ENCODE peak calls at places on chromosome 4, in five cellular contexts. S is AG04450, N is HEK293T, F is fibroblast of lung, Y is endothelial cell. P is an unnamed sample.

GRCh38 chr4:181372014-181372413 is 871.2 kb upstream of the TENM3 start:
- DNase-seq in S (no peak), N (no peak), F (no peak), Y (no peak), P (no peak)

GRCh38 chr4:185201983-185202962 is 1.5 kb downstream of the CFAP97 start:
- DNase-seq in S (no peak), N (no peak), F (peak; percentile 28), Y (peak; percentile 59), P (no peak)

GRCh38 chr4:48762408-48762807 is 17.7 kb downstream of the FRYL start:
- DNase-seq in S (no peak), N (no peak), F (no peak), Y (no peak), P (no peak)

GRCh38 chr4:56821394-56822263 is at the start of gene SPINK2:
- DNase-seq in S (no peak), N (peak; percentile 89), F (no peak), Y (peak; percentile 46), P (no peak)

GRCh38 chr4:88035292-88035691 is 27.9 kb downstream of the PKD2 start:
- DNase-seq in S (no peak), N (no peak), F (no peak), Y (no peak), P (no peak)

GRCh38 chr4:17265653-17266052 is 246.2 kb downstream of the QDPR start:
- DNase-seq in S (no peak), N (no peak), F (no peak), Y (no peak), P (no peak)

GRCh38 chr4:80071643-80072606 is 1.1 kb downstream of the ANTXR2 start:
- DNase-seq in S (no peak), N (peak; percentile 18), F (peak; percentile 53), Y (peak; percentile 41), P (no peak)

GRCh38 chr4:55854132-55854531 is 684 bp downstream of the EXOC1 start:
- DNase-seq in S (no peak), N (peak; percentile 11), F (no peak), Y (no peak), P (no peak)

GRCh38 chr4:74283614-74284013 is 24.7 kb upstream of the EPGN start:
- DNase-seq in S (no peak), N (no peak), F (peak; percentile 44), Y (no peak), P (peak; percentile 44)

GRCh38 chr4:88533937-88534750 is 10.6 kb upstream of the PYURF start:
- DNase-seq in S (peak; percentile 52), N (no peak), F (peak; percentile 79), Y (no peak), P (peak; percentile 74)

GRCh38 chr4:37891221-37892159 is 606 bp downstream of the TBC1D1 start:
- DNase-seq in S (no peak), N (peak; percentile 30), F (peak; percentile 38), Y (peak; percentile 11), P (no peak)

GRCh38 chr4:53830511-53830910 is 233.9 kb downstream of the CHIC2 start:
- DNase-seq in S (no peak), N (no peak), F (no peak), Y (no peak), P (no peak)

GRCh38 chr4:77044458-77045124 is 31.2 kb downstream of the CCNI start:
- DNase-seq in S (no peak), N (peak; percentile 16), F (peak; percentile 82), Y (no peak), P (no peak)

GRCh38 chr4:2248821-2249261 is 6.9 kb upstream of the HAUS3 start:
- DNase-seq in S (no peak), N (no peak), F (no peak), Y (no peak), P (no peak)

GRCh38 chr4:73669410-73670183 is 49.4 kb upstream of the RASSF6 start:
- DNase-seq in S (no peak), N (no peak), F (peak; percentile 37), Y (no peak), P (no peak)

GRCh38 chr4:16259531-16260246 is 33.4 kb upstream of the TAPT1 start:
- DNase-seq in S (no peak), N (no peak), F (peak; percentile 70), Y (no peak), P (no peak)

GRCh38 chr4:2843909-2844584 is 403 bp downstream of the ADD1 start:
- DNase-seq in S (no peak), N (no peak), F (peak; percentile 25), Y (peak; percentile 61), P (no peak)

GRCh38 chr4:60195256-60195655 is 1004.9 kb upstream of the ADGRL3 start:
- DNase-seq in S (no peak), N (no peak), F (no peak), Y (no peak), P (no peak)

GRCh38 chr4:89800012-89800516 is 36.9 kb downstream of the SNCA start:
- DNase-seq in S (no peak), N (no peak), F (peak; percentile 28), Y (no peak), P (no peak)

GRCh38 chr4:188534917-188535316 is 395.7 kb downstream of the TRIML1 start:
- DNase-seq in S (no peak), N (no peak), F (no peak), Y (no peak), P (no peak)

GRCh38 chr4:165698272-165698671 is 174.8 kb upstream of the TLL1 start:
- DNase-seq in S (no peak), N (no peak), F (no peak), Y (no peak), P (no peak)

GRCh38 chr4:31592293-31592692 is 872.1 kb downstream of the PCDH7 start:
- DNase-seq in S (no peak), N (no peak), F (no peak), Y (no peak), P (no peak)

GRCh38 chr4:52657630-52658501 is 1.2 kb downstream of the USP46 start:
- DNase-seq in S (peak; percentile 42), N (no peak), F (peak; percentile 67), Y (peak; percentile 12), P (no peak)

GRCh38 chr4:85058551-85058950 is 92.1 kb upstream of the WDFY3 start:
- DNase-seq in S (no peak), N (no peak), F (peak; percentile 10), Y (no peak), P (no peak)

GRCh38 chr4:180751009-180751408 is 1492.2 kb upstream of the TENM3 start:
- DNase-seq in S (peak; percentile 6), N (no peak), F (peak; percentile 83), Y (no peak), P (peak; percentile 7)

GRCh38 chr4:3372933-3373465 is 68.8 kb upstream of the HGFAC start:
- DNase-seq in S (no peak), N (no peak), F (no peak), Y (no peak), P (no peak)

GRCh38 chr4:157444014-157444413 is 223.5 kb downstream of the GRIA2 start:
- DNase-seq in S (no peak), N (no peak), F (no peak), Y (no peak), P (no peak)

GRCh38 chr4:169663894-169664293 is 43.5 kb downstream of the CLCN3 start:
- DNase-seq in S (no peak), N (no peak), F (no peak), Y (no peak), P (no peak)

GRCh38 chr4:16031554-16032381 is 52.1 kb downstream of the PROM1 start:
- DNase-seq in S (no peak), N (no peak), F (no peak), Y (no peak), P (no peak)

GRCh38 chr4:53015681-53016080 is 153.6 kb downstream of the RASL11B start:
- DNase-seq in S (no peak), N (peak; percentile 21), F (peak; percentile 81), Y (peak; percentile 49), P (peak; percentile 26)

GRCh38 chr4:147586637-147587036 is 30.6 kb upstream of the TMEM184C start:
- DNase-seq in S (no peak), N (no peak), F (no peak), Y (no peak), P (no peak)

GRCh38 chr4:68864438-68865177 is 48.8 kb downstream of the UGT2B10 start:
- DNase-seq in S (no peak), N (no peak), F (no peak), Y (peak; percentile 6), P (no peak)

GRCh38 chr4:185965456-185966384 is 103.2 kb upstream of the TLR3 start:
- DNase-seq in S (no peak), N (no peak), F (no peak), Y (no peak), P (no peak)

GRCh38 chr4:16915956-16916355 is 17.5 kb upstream of the LDB2 start:
- DNase-seq in S (no peak), N (no peak), F (no peak), Y (no peak), P (no peak)

GRCh38 chr4:99915449-99915848 is 21.2 kb upstream of the LAMTOR3 start:
- DNase-seq in S (no peak), N (no peak), F (no peak), Y (no peak), P (no peak)

GRCh38 chr4:154399259-154399974 is 92.2 kb downstream of the DCHS2 start:
- DNase-seq in S (no peak), N (no peak), F (peak; percentile 66), Y (no peak), P (no peak)

GRCh38 chr4:10611673-10612072 is 72.9 kb downstream of the CLNK start:
- DNase-seq in S (peak; percentile 76), N (no peak), F (peak; percentile 81), Y (peak; percentile 22), P (peak; percentile 67)

P was measured in amniotic stem cell.